ENCODE peak calls at places on chromosomes 13 and 19, in five cellular contexts. One of them, this sample, is unnamed.

GRCh38 chr19:4115050-4115817 is 8.7 kb downstream of the MAP2K2 start:
- DNase-seq in HT1080: no peak
- DNase-seq in Daoy: no peak
- DNase-seq in left cardiac atrium: no peak
- DNase-seq in stimulated activated CD8-positive, alpha-beta memory T cell treated with anti-CD3 and anti-CD28 coated beads, Interleukin-7, amount 100 ng/mL, for 1 hour: peak
- DNase-seq in this sample: no peak

GRCh38 chr13:110850840-110851239 is 64.0 kb downstream of the ANKRD10 start:
- DNase-seq in HT1080: no peak
- DNase-seq in Daoy: no peak
- DNase-seq in left cardiac atrium: no peak
- DNase-seq in stimulated activated CD8-positive, alpha-beta memory T cell treated with anti-CD3 and anti-CD28 coated beads, Interleukin-7, amount 100 ng/mL, for 1 hour: no peak
- DNase-seq in this sample: no peak

GRCh38 chr13:41188584-41188983 is 5.8 kb downstream of the KBTBD7 start:
- DNase-seq in HT1080: no peak
- DNase-seq in Daoy: no peak
- DNase-seq in left cardiac atrium: no peak
- DNase-seq in stimulated activated CD8-positive, alpha-beta memory T cell treated with anti-CD3 and anti-CD28 coated beads, Interleukin-7, amount 100 ng/mL, for 1 hour: no peak
- DNase-seq in this sample: no peak

GRCh38 chr19:49447485-49448431 is 3.9 kb downstream of the PIH1D1 start:
- DNase-seq in HT1080: no peak
- DNase-seq in Daoy: peak
- DNase-seq in left cardiac atrium: peak
- DNase-seq in stimulated activated CD8-positive, alpha-beta memory T cell treated with anti-CD3 and anti-CD28 coated beads, Interleukin-7, amount 100 ng/mL, for 1 hour: no peak
- DNase-seq in this sample: peak

GRCh38 chr19:8638078-8638619 is 7.7 kb downstream of the NFILZ start:
- DNase-seq in HT1080: no peak
- DNase-seq in Daoy: peak
- DNase-seq in left cardiac atrium: no peak
- DNase-seq in stimulated activated CD8-positive, alpha-beta memory T cell treated with anti-CD3 and anti-CD28 coated beads, Interleukin-7, amount 100 ng/mL, for 1 hour: no peak
- DNase-seq in this sample: peak

GRCh38 chr19:6712692-6713670 is 7.5 kb downstream of the C3 start:
- DNase-seq in HT1080: no peak
- DNase-seq in Daoy: no peak
- DNase-seq in left cardiac atrium: no peak
- DNase-seq in stimulated activated CD8-positive, alpha-beta memory T cell treated with anti-CD3 and anti-CD28 coated beads, Interleukin-7, amount 100 ng/mL, for 1 hour: no peak
- DNase-seq in this sample: no peak

GRCh38 chr19:58095328-58095727 is 2.7 kb downstream of the ZSCAN18 start:
- DNase-seq in HT1080: no peak
- DNase-seq in Daoy: no peak
- DNase-seq in left cardiac atrium: no peak
- DNase-seq in stimulated activated CD8-positive, alpha-beta memory T cell treated with anti-CD3 and anti-CD28 coated beads, Interleukin-7, amount 100 ng/mL, for 1 hour: no peak
- DNase-seq in this sample: no peak

GRCh38 chr13:104962411-104962810 is 1573.1 kb downstream of the EFNB2 start:
- DNase-seq in HT1080: no peak
- DNase-seq in Daoy: no peak
- DNase-seq in left cardiac atrium: no peak
- DNase-seq in stimulated activated CD8-positive, alpha-beta memory T cell treated with anti-CD3 and anti-CD28 coated beads, Interleukin-7, amount 100 ng/mL, for 1 hour: no peak
- DNase-seq in this sample: no peak

GRCh38 chr19:1012334-1012733 is 8.6 kb downstream of the TMEM259 start:
- DNase-seq in HT1080: no peak
- DNase-seq in Daoy: no peak
- DNase-seq in left cardiac atrium: no peak
- DNase-seq in stimulated activated CD8-positive, alpha-beta memory T cell treated with anti-CD3 and anti-CD28 coated beads, Interleukin-7, amount 100 ng/mL, for 1 hour: no peak
- DNase-seq in this sample: no peak

GRCh38 chr13:90979059-90979458 is 368.4 kb upstream of the MIR17HG start:
- DNase-seq in HT1080: peak
- DNase-seq in Daoy: no peak
- DNase-seq in left cardiac atrium: no peak
- DNase-seq in stimulated activated CD8-positive, alpha-beta memory T cell treated with anti-CD3 and anti-CD28 coated beads, Interleukin-7, amount 100 ng/mL, for 1 hour: no peak
- DNase-seq in this sample: no peak

GRCh38 chr13:34750078-34750703 is 191.9 kb upstream of the NBEA start:
- DNase-seq in HT1080: no peak
- DNase-seq in Daoy: no peak
- DNase-seq in left cardiac atrium: no peak
- DNase-seq in stimulated activated CD8-positive, alpha-beta memory T cell treated with anti-CD3 and anti-CD28 coated beads, Interleukin-7, amount 100 ng/mL, for 1 hour: no peak
- DNase-seq in this sample: no peak

GRCh38 chr19:8499048-8499833 is 3.2 kb downstream of the PRAM1 start:
- DNase-seq in HT1080: no peak
- DNase-seq in Daoy: no peak
- DNase-seq in left cardiac atrium: no peak
- DNase-seq in stimulated activated CD8-positive, alpha-beta memory T cell treated with anti-CD3 and anti-CD28 coated beads, Interleukin-7, amount 100 ng/mL, for 1 hour: no peak
- DNase-seq in this sample: no peak

GRCh38 chr13:105817498-105817897 is 718.0 kb downstream of the EFNB2 start:
- DNase-seq in HT1080: no peak
- DNase-seq in Daoy: no peak
- DNase-seq in left cardiac atrium: no peak
- DNase-seq in stimulated activated CD8-positive, alpha-beta memory T cell treated with anti-CD3 and anti-CD28 coated beads, Interleukin-7, amount 100 ng/mL, for 1 hour: no peak
- DNase-seq in this sample: no peak

GRCh38 chr13:93118081-93118615 is 108.5 kb upstream of the GPC6 start:
- DNase-seq in HT1080: peak
- DNase-seq in Daoy: no peak
- DNase-seq in left cardiac atrium: no peak
- DNase-seq in stimulated activated CD8-positive, alpha-beta memory T cell treated with anti-CD3 and anti-CD28 coated beads, Interleukin-7, amount 100 ng/mL, for 1 hour: no peak
- DNase-seq in this sample: no peak

GRCh38 chr19:44747739-44748425 is 626 bp upstream of the BCL3 start:
- DNase-seq in HT1080: peak
- DNase-seq in Daoy: peak
- DNase-seq in left cardiac atrium: peak
- DNase-seq in stimulated activated CD8-positive, alpha-beta memory T cell treated with anti-CD3 and anti-CD28 coated beads, Interleukin-7, amount 100 ng/mL, for 1 hour: no peak
- DNase-seq in this sample: peak

GRCh38 chr19:48752511-48753365 is at the start of gene FUT1:
- DNase-seq in HT1080: no peak
- DNase-seq in Daoy: peak
- DNase-seq in left cardiac atrium: peak
- DNase-seq in stimulated activated CD8-positive, alpha-beta memory T cell treated with anti-CD3 and anti-CD28 coated beads, Interleukin-7, amount 100 ng/mL, for 1 hour: no peak
- DNase-seq in this sample: peak

GRCh38 chr13:33723365-33723764 is 94.6 kb upstream of the RFC3 start:
- DNase-seq in HT1080: no peak
- DNase-seq in Daoy: no peak
- DNase-seq in left cardiac atrium: no peak
- DNase-seq in stimulated activated CD8-positive, alpha-beta memory T cell treated with anti-CD3 and anti-CD28 coated beads, Interleukin-7, amount 100 ng/mL, for 1 hour: no peak
- DNase-seq in this sample: no peak

GRCh38 chr13:49622174-49622946 is 5.9 kb upstream of the ARL11 start:
- DNase-seq in HT1080: no peak
- DNase-seq in Daoy: no peak
- DNase-seq in left cardiac atrium: peak
- DNase-seq in stimulated activated CD8-positive, alpha-beta memory T cell treated with anti-CD3 and anti-CD28 coated beads, Interleukin-7, amount 100 ng/mL, for 1 hour: no peak
- DNase-seq in this sample: no peak

GRCh38 chr13:36358352-36358751 is 12.2 kb upstream of the SPART start:
- DNase-seq in HT1080: no peak
- DNase-seq in Daoy: no peak
- DNase-seq in left cardiac atrium: no peak
- DNase-seq in stimulated activated CD8-positive, alpha-beta memory T cell treated with anti-CD3 and anti-CD28 coated beads, Interleukin-7, amount 100 ng/mL, for 1 hour: no peak
- DNase-seq in this sample: no peak

GRCh38 chr19:22945560-22945959 is 57.4 kb downstream of the ZNF728 start:
- DNase-seq in HT1080: no peak
- DNase-seq in Daoy: no peak
- DNase-seq in left cardiac atrium: no peak
- DNase-seq in stimulated activated CD8-positive, alpha-beta memory T cell treated with anti-CD3 and anti-CD28 coated beads, Interleukin-7, amount 100 ng/mL, for 1 hour: no peak
- DNase-seq in this sample: no peak

GRCh38 chr19:19040417-19040816 is 7.0 kb downstream of the ARMC6 start:
- DNase-seq in HT1080: no peak
- DNase-seq in Daoy: no peak
- DNase-seq in left cardiac atrium: peak
- DNase-seq in stimulated activated CD8-positive, alpha-beta memory T cell treated with anti-CD3 and anti-CD28 coated beads, Interleukin-7, amount 100 ng/mL, for 1 hour: no peak
- DNase-seq in this sample: peak

GRCh38 chr13:114174529-114174941 is 4.5 kb upstream of the CFAP97D2 start:
- DNase-seq in HT1080: no peak
- DNase-seq in Daoy: no peak
- DNase-seq in left cardiac atrium: no peak
- DNase-seq in stimulated activated CD8-positive, alpha-beta memory T cell treated with anti-CD3 and anti-CD28 coated beads, Interleukin-7, amount 100 ng/mL, for 1 hour: no peak
- DNase-seq in this sample: no peak

GRCh38 chr13:112893570-112894422 is 75.2 kb upstream of the MCF2L start:
- DNase-seq in HT1080: no peak
- DNase-seq in Daoy: peak
- DNase-seq in left cardiac atrium: no peak
- DNase-seq in stimulated activated CD8-positive, alpha-beta memory T cell treated with anti-CD3 and anti-CD28 coated beads, Interleukin-7, amount 100 ng/mL, for 1 hour: no peak
- DNase-seq in this sample: no peak

GRCh38 chr19:15452111-15453047 is 2.6 kb upstream of the WIZ start:
- DNase-seq in HT1080: peak
- DNase-seq in Daoy: peak
- DNase-seq in left cardiac atrium: peak
- DNase-seq in stimulated activated CD8-positive, alpha-beta memory T cell treated with anti-CD3 and anti-CD28 coated beads, Interleukin-7, amount 100 ng/mL, for 1 hour: no peak
- DNase-seq in this sample: peak

GRCh38 chr19:56727731-56728130 is 56.2 kb upstream of the ZNF835 start:
- DNase-seq in HT1080: no peak
- DNase-seq in Daoy: peak
- DNase-seq in left cardiac atrium: no peak
- DNase-seq in stimulated activated CD8-positive, alpha-beta memory T cell treated with anti-CD3 and anti-CD28 coated beads, Interleukin-7, amount 100 ng/mL, for 1 hour: no peak
- DNase-seq in this sample: no peak

GRCh38 chr19:30171795-30172642 is 200.2 kb upstream of the ZNF536 start:
- DNase-seq in HT1080: no peak
- DNase-seq in Daoy: no peak
- DNase-seq in left cardiac atrium: no peak
- DNase-seq in stimulated activated CD8-positive, alpha-beta memory T cell treated with anti-CD3 and anti-CD28 coated beads, Interleukin-7, amount 100 ng/mL, for 1 hour: no peak
- DNase-seq in this sample: no peak

GRCh38 chr19:3699071-3699740 is 1.1 kb downstream of the PIP5K1C start:
- DNase-seq in HT1080: peak
- DNase-seq in Daoy: peak
- DNase-seq in left cardiac atrium: peak
- DNase-seq in stimulated activated CD8-positive, alpha-beta memory T cell treated with anti-CD3 and anti-CD28 coated beads, Interleukin-7, amount 100 ng/mL, for 1 hour: no peak
- DNase-seq in this sample: peak

GRCh38 chr13:38394777-38395504 is 45.3 kb downstream of the UFM1 start:
- DNase-seq in HT1080: peak
- DNase-seq in Daoy: no peak
- DNase-seq in left cardiac atrium: no peak
- DNase-seq in stimulated activated CD8-positive, alpha-beta memory T cell treated with anti-CD3 and anti-CD28 coated beads, Interleukin-7, amount 100 ng/mL, for 1 hour: no peak
- DNase-seq in this sample: no peak

GRCh38 chr13:99681695-99682094 is 180.4 kb downstream of the TM9SF2 start:
- DNase-seq in HT1080: no peak
- DNase-seq in Daoy: no peak
- DNase-seq in left cardiac atrium: no peak
- DNase-seq in stimulated activated CD8-positive, alpha-beta memory T cell treated with anti-CD3 and anti-CD28 coated beads, Interleukin-7, amount 100 ng/mL, for 1 hour: no peak
- DNase-seq in this sample: no peak

GRCh38 chr19:2324220-2324948 is 4.0 kb downstream of the LSM7 start:
- DNase-seq in HT1080: no peak
- DNase-seq in Daoy: no peak
- DNase-seq in left cardiac atrium: no peak
- DNase-seq in stimulated activated CD8-positive, alpha-beta memory T cell treated with anti-CD3 and anti-CD28 coated beads, Interleukin-7, amount 100 ng/mL, for 1 hour: no peak
- DNase-seq in this sample: no peak

GRCh38 chr13:98279473-98280175 is 102.6 kb upstream of the RNF113B start:
- DNase-seq in HT1080: no peak
- DNase-seq in Daoy: peak
- DNase-seq in left cardiac atrium: no peak
- DNase-seq in stimulated activated CD8-positive, alpha-beta memory T cell treated with anti-CD3 and anti-CD28 coated beads, Interleukin-7, amount 100 ng/mL, for 1 hour: no peak
- DNase-seq in this sample: no peak

GRCh38 chr19:53580871-53581835 is 43.2 kb downstream of the ZNF331 start:
- DNase-seq in HT1080: no peak
- DNase-seq in Daoy: no peak
- DNase-seq in left cardiac atrium: no peak
- DNase-seq in stimulated activated CD8-positive, alpha-beta memory T cell treated with anti-CD3 and anti-CD28 coated beads, Interleukin-7, amount 100 ng/mL, for 1 hour: no peak
- DNase-seq in this sample: no peak